ENCODE peak calls at places on chromosomes 16 and 17, in ten cellular contexts. J is fibroblast of lung, Y is right lobe of liver, P is OCI-LY7, U is heart right ventricle, H is A549, N is gastrocnemius medialis, Z is heart left ventricle, B is prostate gland, C is ascending aorta. T is an unnamed sample.

GRCh38 chr16:80899804-80900592 is 95.6 kb upstream of the CDYL2 start:
- DNase-seq in C (peak), Z (peak), Y (peak), H (no peak), B (peak), U (peak), P (no peak), J (peak), N (peak), T (peak)

GRCh38 chr17:68221786-68222185 is 26.1 kb upstream of the AMZ2 start:
- DNase-seq in C (no peak), Z (no peak), B (no peak), Y (no peak), J (no peak), N (no peak), U (no peak), H (no peak), P (no peak), T (no peak)

GRCh38 chr17:17570798-17571716 is 20.5 kb downstream of the PEMT start:
- DNase-seq in H (no peak), C (no peak), U (peak), J (no peak), N (no peak), P (no peak), Z (peak), B (no peak), Y (peak), T (no peak)

GRCh38 chr16:72848045-72848410 is 199.9 kb downstream of the ZFHX3 start:
- DNase-seq in U (no peak), Z (no peak), J (no peak), P (no peak), B (no peak), C (no peak), H (peak), N (no peak), Y (no peak), T (no peak)

GRCh38 chr16:55506083-55506482 is 2.8 kb upstream of the LPCAT2 start:
- DNase-seq in J (no peak), U (no peak), P (no peak), C (no peak), B (no peak), H (no peak), N (no peak), Z (no peak), Y (no peak), T (no peak)

GRCh38 chr17:82889496-82890338 is 49.9 kb upstream of the ZNF750 start:
- DNase-seq in U (no peak), J (no peak), H (no peak), B (peak), N (no peak), Z (peak), Y (peak), P (no peak), C (no peak), T (peak)

GRCh38 chr17:7336240-7337175 is at the start of gene ACAP1:
- DNase-seq in Z (no peak), C (no peak), J (no peak), P (peak), U (no peak), B (no peak), Y (peak), N (no peak), H (no peak), T (peak)

GRCh38 chr17:5254903-5255521 is 20.4 kb upstream of the SCIMP start:
- DNase-seq in U (no peak), N (no peak), P (peak), Y (no peak), B (no peak), J (no peak), C (no peak), Z (no peak), H (no peak), T (no peak)

GRCh38 chr17:17675416-17675815 is 5.8 kb upstream of the RAI1 start:
- DNase-seq in B (no peak), U (no peak), J (no peak), P (no peak), N (no peak), C (no peak), Y (no peak), H (no peak), Z (no peak), T (no peak)

GRCh38 chr16:9072806-9073341 is 18.6 kb upstream of the HAPSTR1 start:
- DNase-seq in B (no peak), C (no peak), U (no peak), N (no peak), Z (no peak), H (no peak), P (peak), Y (no peak), J (peak), T (no peak)

GRCh38 chr17:15955793-15956541 is 11.0 kb downstream of the ADORA2B start:
- DNase-seq in U (no peak), N (no peak), B (no peak), H (no peak), C (no peak), P (no peak), J (no peak), Z (no peak), Y (no peak), T (no peak)

GRCh38 chr16:56584276-56584675 is 5.1 kb upstream of the MT3 start:
- DNase-seq in N (no peak), J (no peak), B (no peak), C (no peak), Y (no peak), Z (no peak), U (no peak), P (no peak), H (no peak), T (no peak)

GRCh38 chr17:55710829-55711496 is 11.7 kb downstream of the TMEM100 start:
- DNase-seq in Y (no peak), P (no peak), Z (no peak), B (no peak), N (no peak), J (no peak), C (no peak), H (no peak), U (no peak), T (no peak)

GRCh38 chr16:22225060-22225459 is 19.0 kb downstream of the EEF2K start:
- DNase-seq in B (peak), U (no peak), N (peak), Z (peak), H (no peak), Y (no peak), C (no peak), P (no peak), J (no peak), T (peak)

GRCh38 chr16:87363771-87364476 is 19.7 kb downstream of the FBXO31 start:
- DNase-seq in C (no peak), B (no peak), J (peak), U (peak), N (peak), Y (no peak), P (no peak), Z (peak), H (no peak), T (no peak)

GRCh38 chr16:76378020-76378419 is 100.8 kb downstream of the CNTNAP4 start:
- DNase-seq in N (no peak), Z (no peak), U (no peak), B (no peak), J (no peak), H (no peak), Y (no peak), P (no peak), C (no peak), T (no peak)

GRCh38 chr17:18076941-18077340 is 10.8 kb upstream of the DRG2 start:
- DNase-seq in P (no peak), Z (no peak), N (no peak), C (no peak), H (no peak), J (peak), Y (no peak), U (no peak), B (no peak), T (no peak)

GRCh38 chr16:87096746-87097145 is 220.4 kb downstream of the C16orf95 start:
- DNase-seq in N (no peak), B (no peak), J (no peak), P (no peak), Z (no peak), H (no peak), Y (no peak), U (no peak), C (no peak), T (no peak)

GRCh38 chr17:35257080-35257701 is 14.3 kb downstream of the SLFN5 start:
- DNase-seq in N (no peak), Y (no peak), U (peak), J (peak), C (no peak), B (peak), H (peak), P (no peak), Z (no peak), T (peak)

GRCh38 chr16:85720319-85720637 is 30.6 kb downstream of the C16orf74 start:
- DNase-seq in U (no peak), J (no peak), C (no peak), Z (no peak), H (no peak), N (peak), B (peak), P (no peak), Y (peak), T (no peak)

GRCh38 chr17:927611-928461 is 51.7 kb downstream of the NXN start:
- DNase-seq in C (no peak), Y (no peak), Z (no peak), B (peak), H (peak), N (no peak), P (no peak), J (peak), U (no peak), T (no peak)

GRCh38 chr16:12907670-12908233 is 6.4 kb downstream of the SHISA9 start:
- DNase-seq in Z (no peak), C (no peak), B (no peak), H (no peak), U (no peak), P (peak), J (no peak), Y (no peak), N (no peak), T (no peak)

GRCh38 chr16:82178352-82178751 is 8.3 kb upstream of the MPHOSPH6 start:
- DNase-seq in J (no peak), C (no peak), Z (no peak), Y (no peak), P (no peak), B (no peak), N (no peak), U (no peak), H (no peak), T (no peak)

GRCh38 chr16:12184419-12184831 is 207.9 kb downstream of the SNX29 start:
- DNase-seq in U (no peak), Z (no peak), B (no peak), H (no peak), N (no peak), P (no peak), Y (no peak), J (no peak), C (no peak), T (no peak)

GRCh38 chr17:82956726-82957468 is 117.1 kb upstream of the ZNF750 start:
- DNase-seq in C (no peak), J (no peak), Y (peak), Z (no peak), P (no peak), B (no peak), H (no peak), U (no peak), N (no peak), T (no peak)

GRCh38 chr17:38656959-38657823 is 17.6 kb downstream of the EPOP start:
- DNase-seq in U (no peak), P (peak), Z (no peak), J (no peak), C (no peak), Y (no peak), N (no peak), H (no peak), B (no peak), T (no peak)

GRCh38 chr17:880074-880870 is 98.1 kb downstream of the MRM3 start:
- DNase-seq in N (no peak), Y (no peak), C (no peak), U (no peak), J (no peak), P (no peak), H (no peak), B (no peak), Z (peak), T (no peak)

GRCh38 chr16:52034830-52035229 is 512.1 kb downstream of the TOX3 start:
- DNase-seq in H (no peak), C (no peak), U (no peak), J (no peak), P (no peak), N (no peak), B (no peak), Z (no peak), Y (no peak), T (no peak)

GRCh38 chr17:72340836-72341235 is 220.0 kb downstream of the SOX9 start:
- DNase-seq in N (no peak), P (no peak), U (no peak), Z (no peak), J (no peak), B (no peak), Y (no peak), H (no peak), C (no peak), T (no peak)

GRCh38 chr16:87956771-87957279 is 5.6 kb downstream of the BANP start:
- DNase-seq in Z (no peak), B (no peak), N (no peak), P (peak), C (no peak), Y (no peak), U (no peak), H (peak), J (peak), T (no peak)

GRCh38 chr17:60277258-60277657 is 114.7 kb downstream of the USP32 start:
- DNase-seq in Y (no peak), J (no peak), P (no peak), B (no peak), Z (no peak), C (no peak), H (no peak), N (no peak), U (no peak), T (no peak)

GRCh38 chr17:39863918-39864746 is at the start of gene IKZF3:
- DNase-seq in U (peak), N (peak), B (peak), Z (peak), C (no peak), J (peak), H (peak), Y (peak), P (peak), T (peak)

GRCh38 chr17:41651625-41652460 is 27.5 kb upstream of the KRT17 start:
- DNase-seq in J (no peak), P (no peak), H (no peak), Y (no peak), B (peak), N (no peak), U (no peak), Z (peak), C (no peak), T (peak)

GRCh38 chr16:31409433-31409832 is 16.3 kb downstream of the ITGAD start:
- DNase-seq in Z (no peak), P (no peak), H (no peak), N (no peak), U (no peak), B (no peak), Y (no peak), C (no peak), J (peak), T (no peak)

GRCh38 chr16:47008612-47009011 is 35.1 kb upstream of the DNAJA2 start:
- DNase-seq in J (no peak), U (no peak), P (no peak), Z (no peak), C (no peak), N (no peak), B (no peak), Y (no peak), H (no peak), T (no peak)

GRCh38 chr17:4899341-4900230 is at the start of gene C17orf107:
- DNase-seq in H (no peak), U (peak), B (peak), J (peak), Y (peak), C (peak), P (no peak), N (peak), Z (peak), T (peak)

GRCh38 chr16:4624827-4625616 is 396 bp downstream of the MGRN1 start:
- DNase-seq in P (peak), Y (peak), B (no peak), N (peak), C (peak), H (no peak), U (peak), Z (peak), J (peak), T (peak)

GRCh38 chr16:55169780-55170179 is 154.2 kb upstream of the IRX6 start:
- DNase-seq in U (no peak), Z (no peak), C (no peak), P (no peak), J (no peak), B (no peak), Y (no peak), N (no peak), H (no peak), T (peak)

GRCh38 chr17:18055597-18055996 is 16.4 kb downstream of the GID4 start:
- DNase-seq in Y (no peak), P (no peak), H (no peak), C (no peak), U (no peak), N (no peak), B (no peak), J (no peak), Z (no peak), T (no peak)

GRCh38 chr16:59224426-59224825 is 490.3 kb upstream of the GOT2 start:
- DNase-seq in Z (no peak), Y (no peak), H (no peak), B (no peak), N (no peak), P (no peak), C (no peak), U (no peak), J (no peak), T (no peak)

GRCh38 chr16:2429771-2430663 is 770 bp downstream of the CCNF start:
- DNase-seq in P (peak), H (peak), Z (no peak), C (no peak), N (no peak), B (peak), U (no peak), Y (no peak), J (peak), T (no peak)
- TF ChIP-seq CTCF in P (peak), H (no peak), Z (no peak), C (no peak), N (no peak), B (no peak), U (peak), Y (peak), J (no peak), T (no peak)

GRCh38 chr16:68021490-68021889 is 1.5 kb downstream of the DDX28 start:
- DNase-seq in U (no peak), Y (no peak), Z (no peak), N (no peak), B (no peak), H (no peak), C (no peak), P (no peak), J (no peak), T (no peak)
- H3K4me3 ChIP-seq in U (no peak), Y (no peak), Z (peak), N (peak), B (no peak), H (no peak), C (no peak), P (peak), J (no peak), T (peak)

DNA sequence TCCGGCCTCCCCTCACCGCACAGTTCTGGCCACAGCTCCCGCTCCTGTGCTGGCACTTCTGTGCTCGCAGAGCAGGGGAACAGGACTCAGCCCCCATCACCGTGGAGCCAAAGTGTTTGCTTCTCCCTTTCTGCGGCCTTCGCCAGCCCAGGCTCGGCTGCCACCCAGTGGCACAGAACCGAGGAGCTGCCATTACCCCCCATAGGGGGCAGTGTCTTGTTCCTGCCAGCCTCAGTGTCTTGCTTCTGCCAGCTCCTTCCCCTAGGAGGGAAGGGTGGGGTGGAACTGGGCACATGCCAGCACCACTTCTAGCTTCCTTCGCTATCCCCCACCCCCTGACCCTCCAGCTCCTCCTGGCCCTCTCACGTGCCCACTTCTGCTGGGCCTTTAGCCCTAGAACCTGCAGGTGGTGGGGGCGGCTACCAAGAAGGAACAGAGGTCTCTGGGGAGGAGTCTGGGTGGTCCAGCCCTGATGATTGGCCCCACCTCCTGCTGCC is 645 bp upstream of the ELMO3 start:
- DNase-seq in Z (no peak), B (peak), Y (no peak), N (peak), H (peak), P (peak), U (no peak), C (no peak), J (peak), T (peak)
- H3K27ac ChIP-seq in Z (no peak), B (peak), Y (no peak), N (no peak), H (no peak), P (no peak), U (no peak), C (no peak), J (no peak), T (peak)

DNA sequence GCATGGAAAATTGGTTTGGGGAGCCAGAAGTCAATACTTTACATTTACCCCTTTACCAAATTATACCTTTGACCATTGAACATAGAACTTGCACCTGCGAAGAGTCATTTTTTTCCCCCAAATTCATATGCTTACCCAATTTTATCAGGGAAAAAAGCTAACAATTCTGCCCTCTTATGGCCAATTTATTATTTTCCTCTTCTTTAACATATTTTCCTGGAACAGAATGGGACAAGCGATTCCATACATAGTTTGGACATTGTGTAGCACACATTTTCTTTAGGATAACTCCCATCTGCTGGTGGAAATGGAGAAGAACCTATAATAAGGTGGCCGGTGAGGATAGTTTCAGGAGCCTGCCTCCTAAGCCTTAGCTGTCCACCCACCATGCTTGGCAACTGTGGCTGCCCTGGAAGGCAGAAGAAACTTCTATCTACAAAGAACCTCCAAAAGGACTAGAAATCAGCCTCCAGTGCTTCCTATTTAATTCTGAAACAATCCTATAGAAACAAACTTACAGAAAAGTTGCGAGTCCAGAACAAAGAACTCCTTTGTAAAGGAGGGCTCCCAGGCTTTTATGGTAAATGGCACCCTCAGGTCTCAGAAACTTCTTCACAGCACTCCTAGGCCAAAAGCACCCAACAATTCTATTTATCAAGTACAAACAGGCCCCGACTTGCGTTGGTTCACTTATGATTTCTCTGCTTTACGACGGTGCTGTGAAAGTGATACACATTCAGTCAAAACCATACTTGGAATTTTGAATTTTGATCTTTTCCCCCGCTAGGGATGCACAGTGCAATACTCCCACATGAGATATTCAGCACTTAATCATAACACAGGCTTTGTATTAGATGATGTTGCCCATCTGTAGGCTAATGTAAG is 64.1 kb upstream of the CACNG4 start:
- DNase-seq in J (peak), B (no peak), C (no peak), P (peak), Y (no peak), N (no peak), Z (no peak), H (peak), U (no peak), T (no peak)
- TF ChIP-seq CTCF in J (peak), B (peak), C (no peak), P (peak), Y (peak), N (no peak), Z (peak), H (peak), U (peak), T (no peak)

DNA sequence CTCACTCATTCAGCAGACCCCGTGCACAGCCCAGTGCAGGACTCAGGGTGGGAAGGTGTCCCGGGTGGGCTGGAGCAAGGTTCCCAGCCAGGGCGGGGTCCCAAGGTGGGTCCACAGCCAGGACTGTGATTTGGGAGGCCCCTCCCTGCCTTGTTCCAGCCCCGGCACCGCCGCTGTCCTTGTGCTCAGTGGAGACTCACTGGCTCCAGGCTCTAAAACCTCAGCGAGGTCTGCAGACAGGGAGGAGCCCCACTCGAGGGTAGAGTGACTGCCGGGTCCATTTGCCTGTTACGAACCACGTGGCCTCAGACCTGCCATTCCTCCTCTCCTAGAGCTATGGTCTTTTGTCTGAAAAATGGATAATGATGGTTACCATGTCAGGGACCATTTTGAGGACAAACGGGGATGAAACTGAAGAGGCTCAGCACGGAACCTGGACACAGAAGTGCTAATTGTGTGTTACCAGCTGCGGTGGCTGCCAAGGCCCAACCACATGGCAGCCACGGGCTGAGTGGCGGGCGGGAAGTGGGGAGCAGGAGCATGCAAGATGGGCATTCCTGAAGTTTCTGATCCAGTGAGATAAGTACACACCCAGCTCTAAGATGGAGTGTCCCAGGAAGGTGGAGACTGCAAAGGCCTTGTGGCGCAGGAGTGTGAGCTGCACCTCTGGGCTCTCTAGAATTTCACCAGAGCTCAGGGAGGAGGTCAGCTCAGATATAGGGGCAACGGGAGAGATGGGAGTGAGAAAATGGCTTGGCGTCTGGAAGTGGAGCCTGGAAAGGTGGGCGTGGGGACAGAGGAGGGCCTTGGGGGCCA is 317.6 kb downstream of the SEC14L1 start:
- DNase-seq in B (no peak), H (no peak), U (no peak), Z (no peak), P (no peak), N (no peak), J (no peak), C (no peak), Y (no peak), T (no peak)
- H3K4me3 ChIP-seq in B (no peak), H (no peak), U (no peak), Z (no peak), P (peak), N (no peak), J (no peak), C (no peak), Y (no peak), T (peak)

T was measured in lower lobe of right lung.